ENCODE peak calls at places on chromosomes 1 and 21, in seven cellular contexts. One of them, this sample, is unnamed.

GRCh38 chr21:42583992-42584641 is 69.3 kb upstream of the PDE9A start:
- DNase-seq in stromal cell of bone marrow: no peak
- DNase-seq in AG09319: no peak
- DNase-seq in MCF 10A: no peak
- DNase-seq in EL: no peak
- DNase-seq in NCI-H524 treated with DMSO at 0.1 percent for 48 hours: no peak
- DNase-seq in germinal center: no peak
- DNase-seq in this sample: no peak

GRCh38 chr1:43586136-43586726 is 55.5 kb downstream of the PTPRF start:
- DNase-seq in stromal cell of bone marrow: no peak
- DNase-seq in AG09319: no peak
- DNase-seq in EL: no peak
- DNase-seq in MCF 10A: peak; percentile 14
- DNase-seq in NCI-H524 treated with DMSO at 0.1 percent for 48 hours: no peak
- DNase-seq in germinal center: no peak
- DNase-seq in this sample: no peak

GRCh38 chr1:28266920-28267322 is 7.6 kb downstream of the SESN2 start:
- DNase-seq in stromal cell of bone marrow: no peak
- DNase-seq in NCI-H524 treated with DMSO at 0.1 percent for 48 hours: no peak
- DNase-seq in germinal center: no peak
- DNase-seq in EL: no peak
- DNase-seq in MCF 10A: no peak
- DNase-seq in AG09319: no peak
- DNase-seq in this sample: no peak

GRCh38 chr1:58045094-58045493 is 501.4 kb downstream of the OMA1 start:
- DNase-seq in MCF 10A: no peak
- DNase-seq in AG09319: no peak
- DNase-seq in NCI-H524 treated with DMSO at 0.1 percent for 48 hours: no peak
- DNase-seq in germinal center: no peak
- DNase-seq in stromal cell of bone marrow: no peak
- DNase-seq in EL: no peak
- DNase-seq in this sample: no peak

GRCh38 chr1:45685308-45686080 is 839 bp downstream of the GPBP1L1 start:
- DNase-seq in EL: peak; percentile 22
- DNase-seq in NCI-H524 treated with DMSO at 0.1 percent for 48 hours: no peak
- DNase-seq in germinal center: peak; percentile 9
- DNase-seq in MCF 10A: peak; percentile 41
- DNase-seq in AG09319: no peak
- DNase-seq in stromal cell of bone marrow: no peak
- DNase-seq in this sample: no peak

GRCh38 chr1:113681596-113682337 is 77.5 kb downstream of the PHTF1 start:
- DNase-seq in stromal cell of bone marrow: no peak
- DNase-seq in AG09319: no peak
- DNase-seq in MCF 10A: no peak
- DNase-seq in EL: no peak
- DNase-seq in NCI-H524 treated with DMSO at 0.1 percent for 48 hours: no peak
- DNase-seq in germinal center: no peak
- DNase-seq in this sample: no peak

GRCh38 chr1:9784508-9785133 is 39.1 kb downstream of the CLSTN1 start:
- DNase-seq in NCI-H524 treated with DMSO at 0.1 percent for 48 hours: peak; percentile 39
- DNase-seq in EL: peak; percentile 54
- DNase-seq in stromal cell of bone marrow: no peak
- DNase-seq in MCF 10A: peak; percentile 75
- DNase-seq in germinal center: peak; percentile 64
- DNase-seq in AG09319: no peak
- DNase-seq in this sample: peak; percentile 70

GRCh38 chr1:186876436-186876835 is 47.7 kb downstream of the PLA2G4A start:
- DNase-seq in EL: no peak
- DNase-seq in germinal center: no peak
- DNase-seq in AG09319: no peak
- DNase-seq in MCF 10A: no peak
- DNase-seq in NCI-H524 treated with DMSO at 0.1 percent for 48 hours: no peak
- DNase-seq in stromal cell of bone marrow: no peak
- DNase-seq in this sample: no peak

GRCh38 chr1:206769331-206769731 is 1.2 kb upstream of the IL19 start:
- DNase-seq in AG09319: no peak
- DNase-seq in germinal center: peak; percentile 30
- DNase-seq in MCF 10A: no peak
- DNase-seq in NCI-H524 treated with DMSO at 0.1 percent for 48 hours: no peak
- DNase-seq in EL: no peak
- DNase-seq in stromal cell of bone marrow: no peak
- DNase-seq in this sample: peak; percentile 71

GRCh38 chr1:14605945-14606344 is 7.5 kb downstream of the KAZN start:
- DNase-seq in AG09319: no peak
- DNase-seq in stromal cell of bone marrow: no peak
- DNase-seq in NCI-H524 treated with DMSO at 0.1 percent for 48 hours: no peak
- DNase-seq in germinal center: no peak
- DNase-seq in MCF 10A: no peak
- DNase-seq in EL: no peak
- DNase-seq in this sample: no peak

GRCh38 chr1:108560430-108561144 is 687 bp downstream of the EEIG2 start:
- DNase-seq in MCF 10A: peak; percentile 48
- DNase-seq in germinal center: no peak
- DNase-seq in NCI-H524 treated with DMSO at 0.1 percent for 48 hours: peak; percentile 90
- DNase-seq in EL: peak; percentile 76
- DNase-seq in stromal cell of bone marrow: peak; percentile 34
- DNase-seq in AG09319: no peak
- DNase-seq in this sample: no peak

GRCh38 chr21:34836103-34836932 is 167.5 kb downstream of the CLIC6 start:
- DNase-seq in stromal cell of bone marrow: peak; percentile 99
- DNase-seq in EL: peak; percentile 100
- DNase-seq in MCF 10A: peak; percentile 98
- DNase-seq in NCI-H524 treated with DMSO at 0.1 percent for 48 hours: no peak
- DNase-seq in AG09319: peak; percentile 96
- DNase-seq in germinal center: no peak
- DNase-seq in this sample: no peak

GRCh38 chr1:221439008-221439733 is 302.7 kb downstream of the DUSP10 start:
- DNase-seq in MCF 10A: peak; percentile 98
- DNase-seq in EL: peak; percentile 95
- DNase-seq in germinal center: no peak
- DNase-seq in AG09319: no peak
- DNase-seq in NCI-H524 treated with DMSO at 0.1 percent for 48 hours: no peak
- DNase-seq in stromal cell of bone marrow: no peak
- DNase-seq in this sample: peak; percentile 10

This sample was measured in GM13977.